ENCODE peak calls at places on chromosomes 4 and X, in four cellular contexts. F is cardiac fibroblast, L is psoas muscle, V is astrocyte. A is an unnamed sample.

GRCh38 chrX:145613894-145614293 is 203.7 kb upstream of the SLITRK2 start:
- DNase-seq in F (no peak), L (no peak), V (peak; percentile 12), A (no peak)

GRCh38 chr4:53908661-53909078 is 155.7 kb downstream of the CHIC2 start:
- DNase-seq in F (peak; percentile 97), L (no peak), V (peak; percentile 92), A (peak; percentile 97)

GRCh38 chr4:174996079-174996478 is 77.9 kb downstream of the ADAM29 start:
- DNase-seq in F (no peak), L (no peak), V (no peak), A (no peak)

GRCh38 chr4:98204236-98204553 is 57.0 kb upstream of the RAP1GDS1 start:
- DNase-seq in F (no peak), L (no peak), V (no peak), A (no peak)

GRCh38 chrX:31931225-31931624 is 859.4 kb upstream of the FTHL17 start:
- DNase-seq in F (peak; percentile 55), L (no peak), V (peak; percentile 47), A (peak; percentile 39)

GRCh38 chr4:188551156-188551555 is 411.9 kb downstream of the TRIML1 start:
- DNase-seq in F (peak; percentile 12), L (no peak), V (no peak), A (no peak)

GRCh38 chr4:185219551-185220344 is 10.3 kb downstream of the SNX25 start:
- DNase-seq in F (peak; percentile 86), L (peak; percentile 66), V (peak; percentile 77), A (peak; percentile 83)

GRCh38 chr4:186885289-186885688 is 161.6 kb upstream of the FAT1 start:
- DNase-seq in F (no peak), L (no peak), V (no peak), A (no peak)

GRCh38 chrX:41265615-41266014 is 68.3 kb upstream of the DDX3X start:
- DNase-seq in F (peak; percentile 31), L (peak; percentile 61), V (peak; percentile 67), A (peak; percentile 44)

GRCh38 chr4:2768921-2769336 is 12.8 kb upstream of the TNIP2 start:
- DNase-seq in F (no peak), L (peak; percentile 58), V (no peak), A (no peak)

GRCh38 chr4:153514001-153514526 is 47.9 kb downstream of the TMEM131L start:
- DNase-seq in F (peak; percentile 70), L (no peak), V (peak; percentile 96), A (peak; percentile 73)

GRCh38 chr4:170111546-170111945 is 21.8 kb upstream of the AADAT start:
- DNase-seq in F (no peak), L (no peak), V (no peak), A (no peak)

GRCh38 chrX:71111141-71111843 is at the start of gene IL2RG:
- DNase-seq in F (no peak), L (no peak), V (no peak), A (no peak)

GRCh38 chr4:143700060-143700419 is 435 bp downstream of the FREM3 start:
- DNase-seq in F (peak; percentile 4), L (peak; percentile 59), V (peak; percentile 6), A (peak; percentile 18)

GRCh38 chrX:45472968-45473367 is 272.3 kb upstream of the DIPK2B start:
- DNase-seq in F (peak; percentile 12), L (no peak), V (peak; percentile 65), A (peak; percentile 42)

GRCh38 chrX:45850775-45851433 is 650.2 kb upstream of the DIPK2B start:
- DNase-seq in F (peak; percentile 27), L (peak; percentile 52), V (peak; percentile 25), A (peak; percentile 27)

GRCh38 chrX:112512509-112512908 is 167.2 kb downstream of the LHFPL1 start:
- DNase-seq in F (no peak), L (no peak), V (no peak), A (no peak)

GRCh38 chr4:20773144-20773997 is 73.1 kb downstream of the PACRGL start:
- DNase-seq in F (peak; percentile 77), L (no peak), V (peak; percentile 18), A (peak; percentile 81)

GRCh38 chrX:10769165-10769564 is 148.8 kb upstream of the MID1 start:
- DNase-seq in F (peak; percentile 51), L (no peak), V (peak; percentile 23), A (peak; percentile 46)

GRCh38 chr4:20440170-20440569 is 188.5 kb downstream of the SLIT2 start:
- DNase-seq in F (no peak), L (no peak), V (no peak), A (no peak)

GRCh38 chr4:685681-686218 is 3.2 kb downstream of the SLC49A3 start:
- DNase-seq in F (no peak), L (peak; percentile 56), V (no peak), A (no peak)

GRCh38 chrX:100658936-100659335 is 14.9 kb downstream of the SRPX2 start:
- DNase-seq in F (no peak), L (no peak), V (no peak), A (peak; percentile 27)

GRCh38 chr4:114132830-114133229 is 153.4 kb upstream of the ARSJ start:
- DNase-seq in F (peak; percentile 17), L (no peak), V (no peak), A (peak; percentile 14)

GRCh38 chr4:113919611-113920010 is 59.8 kb downstream of the ARSJ start:
- DNase-seq in F (no peak), L (no peak), V (peak; percentile 64), A (peak; percentile 25)

GRCh38 chrX:10043386-10043785 is 76.2 kb downstream of the CLDN34 start:
- DNase-seq in F (no peak), L (no peak), V (no peak), A (no peak)

GRCh38 chr4:141134051-141134450 is 782 bp upstream of the RNF150 start:
- DNase-seq in F (peak; percentile 8), L (no peak), V (no peak), A (peak; percentile 19)

GRCh38 chr4:36775544-36775943 is 469.0 kb upstream of the NWD2 start:
- DNase-seq in F (no peak), L (no peak), V (no peak), A (no peak)

GRCh38 chr4:75002381-75002780 is 69.5 kb downstream of the PARM1 start:
- DNase-seq in F (peak; percentile 2), L (no peak), V (no peak), A (peak; percentile 20)

GRCh38 chrX:39477438-39478120 is 620.2 kb downstream of the BCOR start:
- DNase-seq in F (peak; percentile 43), L (peak; percentile 68), V (peak; percentile 11), A (peak; percentile 39)

DNA sequence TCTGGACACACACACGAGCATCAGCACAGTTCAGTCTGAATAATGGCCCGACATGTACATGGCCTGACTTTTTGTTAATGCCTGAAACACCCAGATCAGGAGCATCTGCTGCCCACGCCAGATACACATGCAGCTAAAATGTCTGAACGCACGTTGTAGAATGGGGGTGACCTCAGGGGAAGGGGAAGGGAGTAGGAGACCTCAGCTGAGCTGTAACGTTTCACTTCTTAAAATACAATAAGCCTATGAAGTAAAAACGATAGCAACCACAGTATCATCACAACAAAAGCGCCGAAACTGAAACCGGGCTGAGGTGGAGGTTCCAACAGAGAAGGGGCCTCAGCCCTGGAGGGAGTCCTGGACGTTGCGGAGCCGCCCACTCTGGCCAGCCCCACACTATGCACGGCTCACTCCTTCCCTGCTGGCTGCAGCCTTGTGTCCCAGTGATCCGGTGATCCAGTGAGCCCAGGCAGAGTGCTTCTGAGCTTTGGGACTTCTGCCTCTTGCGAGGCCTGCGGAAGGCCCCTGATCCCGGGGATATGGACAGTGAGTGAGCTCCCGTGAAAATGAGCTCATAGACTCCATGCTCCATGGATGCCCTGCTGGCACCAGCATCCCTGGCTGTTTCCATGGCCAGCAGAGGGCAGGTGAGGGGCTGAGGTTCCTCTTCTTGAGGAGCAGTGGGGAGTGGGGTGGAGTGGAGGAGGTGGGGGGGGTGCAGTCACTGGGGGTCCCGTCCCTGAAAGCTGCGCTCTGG is 52.0 kb downstream of the HMX1 start:
- DNase-seq in F (no peak), L (no peak), V (no peak), A (no peak)
- H3K4me3 ChIP-seq in F (no peak overlapping the region), L (no peak overlapping the region), V (no peak overlapping the region), A (no peak overlapping the region)

DNA sequence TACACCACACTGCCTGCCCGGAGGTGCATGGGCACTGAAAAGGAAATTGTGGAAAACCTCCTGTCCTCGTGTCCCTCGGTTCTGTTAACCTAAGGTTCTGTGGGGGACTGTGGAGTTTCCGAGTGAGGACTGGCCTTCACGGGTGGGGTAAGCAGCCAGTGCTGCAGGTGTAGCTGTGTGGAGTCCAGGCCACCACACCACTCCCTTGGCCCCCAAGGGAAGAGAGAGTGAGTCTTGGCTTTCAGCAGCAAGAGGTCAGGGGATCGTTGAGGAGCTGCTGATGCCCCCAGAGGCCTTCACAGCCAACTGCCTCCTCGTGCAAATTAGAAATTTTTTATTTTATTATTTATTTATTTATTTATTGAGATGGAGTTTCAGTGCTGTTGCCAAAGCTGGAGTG is 20.4 kb downstream of the BEND4 start:
- DNase-seq in F (no peak), L (no peak), V (no peak), A (no peak)
- TF ChIP-seq CTCF in F (no peak), L (no peak), V (no peak), A (no peak)

DNA sequence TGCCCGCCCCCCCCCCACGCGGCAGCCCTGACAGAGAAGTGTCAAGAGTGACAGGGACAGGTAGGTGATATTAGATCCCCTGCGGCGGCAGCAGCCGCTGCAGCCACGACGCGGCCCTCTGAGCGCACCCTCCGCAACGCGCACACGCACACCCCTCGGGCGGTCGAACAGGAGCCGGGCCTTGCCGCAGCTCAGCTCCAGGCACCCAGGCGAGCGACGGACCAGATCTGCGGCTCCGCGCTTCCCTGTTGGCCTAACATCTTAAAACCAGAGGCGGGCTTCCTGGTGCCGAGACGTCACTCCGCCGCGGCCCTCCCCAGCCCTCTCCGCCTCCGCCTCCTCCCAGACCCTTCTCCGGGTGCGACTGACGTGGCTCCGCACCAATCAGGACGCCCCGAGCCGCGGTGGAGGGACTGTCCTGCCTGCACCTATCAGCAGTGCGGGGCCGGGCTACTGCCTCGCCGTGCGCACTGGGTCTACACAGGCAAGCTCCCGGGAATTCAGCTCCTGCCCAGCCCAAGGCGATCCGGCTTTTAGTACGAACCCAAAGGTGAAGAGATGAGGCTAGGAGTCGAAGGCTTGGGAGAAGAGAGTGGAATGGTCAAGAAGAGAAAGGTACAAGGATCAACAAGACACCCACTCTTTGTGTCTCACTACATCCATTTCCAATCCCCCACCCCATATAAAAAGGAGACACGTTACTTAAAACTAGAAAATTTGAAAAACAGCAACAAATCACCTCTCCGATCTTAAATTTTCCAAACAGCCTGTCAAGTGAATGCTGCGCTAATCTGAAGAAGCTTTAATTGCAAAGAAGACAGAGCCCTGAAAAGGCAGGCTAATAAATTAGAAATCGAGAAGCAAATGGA is at the start of gene PITX2:
- DNase-seq in F (peak; percentile 95), L (peak; percentile 97), V (peak; percentile 65), A (peak; percentile 93)
- H3K4me3 ChIP-seq in F (peak within 1 kb of the TSS; percentile 54), L (peak within 1 kb of the TSS; percentile 75), V (peak within 1 kb of the TSS; percentile 46), A (peak within 1 kb of the TSS; percentile 52)

GRCh38 chr4:14835288-14835687 is 167.0 kb upstream of the CPEB2 start:
- DNase-seq in F (no peak), L (no peak), V (no peak), A (no peak)

GRCh38 chr4:14841801-14842748 is 160.2 kb upstream of the CPEB2 start:
- DNase-seq in F (peak; percentile 41), L (peak; percentile 72), V (no peak), A (peak; percentile 31)

GRCh38 chr4:14834382-14834781 is 167.9 kb upstream of the CPEB2 start:
- DNase-seq in F (no peak), L (no peak), V (no peak), A (no peak)

GRCh38 chr4:14835708-14836107 is 166.6 kb upstream of the CPEB2 start:
- DNase-seq in F (no peak), L (no peak), V (no peak), A (no peak)

DNA sequence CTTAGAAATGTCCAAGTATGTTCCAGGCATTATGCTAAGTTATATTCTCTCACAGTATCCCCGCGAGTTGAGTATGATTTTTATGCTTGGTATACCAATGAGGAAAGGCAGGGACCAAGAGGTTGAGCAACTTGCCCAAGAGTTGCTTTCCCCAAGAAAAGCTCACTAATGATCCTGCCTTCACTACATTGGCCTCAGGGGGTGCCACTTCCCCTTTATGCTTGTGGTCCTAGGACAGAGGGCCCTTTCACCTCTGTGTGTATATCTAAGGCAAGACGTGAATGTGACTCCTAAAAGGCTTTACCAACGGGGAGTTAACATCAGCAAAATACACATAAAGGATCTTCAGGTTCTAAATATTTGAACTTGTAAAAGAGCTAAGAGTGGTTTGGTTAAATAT is 164.4 kb upstream of the CPEB2 start:
- DNase-seq in F (no peak), L (no peak), V (no peak), A (no peak)
- TF ChIP-seq CTCF in F (no peak), L (no peak), V (no peak), A (no peak)

A was measured in fibroblast of pulmonary artery.